ENCODE peak calls at places on chromosomes 16 and 17, in seven cellular contexts. W is osteoblast, O is AG04450, Z is aorta, V is left ventricle myocardium inferior, X is right atrium auricular region, N is ascending aorta. D is an unnamed sample.

GRCh38 chr16:89938636-89938885 is 10.0 kb upstream of the DEF8 start:
- DNase-seq in W (peak), O (no peak), Z (no peak), V (no peak), X (no peak), N (no peak), D (no peak)

GRCh38 chr17:53607475-53607874 is 215.3 kb upstream of the KIF2B start:
- DNase-seq in W (no peak), O (no peak), Z (no peak), V (no peak), X (no peak), N (no peak), D (no peak)

GRCh38 chr16:31664683-31665482 is 137.2 kb downstream of the AHSP start:
- DNase-seq in W (no peak), O (no peak), Z (no peak), V (no peak), X (no peak), N (no peak), D (no peak)

GRCh38 chr17:42809250-42809649 is 10.6 kb downstream of the CNTD1 start:
- DNase-seq in W (peak), O (peak), Z (no peak), V (no peak), X (no peak), N (no peak), D (peak)

GRCh38 chr17:75487351-75488070 is 27.8 kb downstream of the CASKIN2 start:
- DNase-seq in W (peak), O (no peak), Z (no peak), V (no peak), X (no peak), N (no peak), D (peak)

GRCh38 chr16:12097523-12098428 is 121.2 kb downstream of the SNX29 start:
- DNase-seq in W (no peak), O (peak), Z (peak), V (peak), X (peak), N (no peak), D (no peak)

GRCh38 chr16:22664132-22664531 is 149.8 kb upstream of the HS3ST2 start:
- DNase-seq in W (no peak), O (no peak), Z (no peak), V (no peak), X (peak), N (no peak), D (no peak)

GRCh38 chr17:15112881-15113617 is 152.1 kb downstream of the PMP22 start:
- DNase-seq in W (peak), O (no peak), Z (no peak), V (no peak), X (no peak), N (no peak), D (no peak)

GRCh38 chr17:79852748-79853147 is 13.5 kb upstream of the CBX4 start:
- DNase-seq in W (peak), O (no peak), Z (no peak), V (no peak), X (no peak), N (no peak), D (no peak)

GRCh38 chr16:23258919-23259237 is 43.2 kb upstream of the SCNN1B start:
- DNase-seq in W (no peak), O (no peak), Z (no peak), V (no peak), X (no peak), N (no peak), D (no peak)

DNA sequence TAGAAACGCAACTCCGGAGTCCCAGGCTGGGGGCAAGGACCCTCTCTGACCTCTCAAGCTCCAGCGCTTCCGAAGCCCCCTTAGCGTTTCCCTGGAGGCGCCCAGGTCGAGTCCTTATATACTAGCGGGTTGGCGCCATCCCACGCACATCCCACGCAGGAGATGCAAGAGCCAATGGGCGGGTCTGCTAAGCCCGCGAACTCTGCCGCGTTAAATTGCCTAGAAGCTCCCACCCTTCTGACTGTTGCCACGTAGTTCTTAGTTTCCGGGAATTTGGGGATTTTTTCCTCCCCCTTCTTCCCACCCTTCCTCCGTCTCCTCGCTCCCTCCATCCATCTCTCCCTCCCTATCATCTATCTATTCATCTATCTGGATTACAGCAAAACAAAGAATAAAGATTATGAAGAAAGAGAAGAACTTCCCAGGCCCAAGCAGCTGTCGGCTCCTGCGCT is at the start of gene SLFN11:
- DNase-seq in W (peak), O (peak), Z (peak), V (peak), X (peak), N (peak), D (peak)
- H3K4me3 ChIP-seq in W (peak), O (peak), Z (peak), V (peak), X (peak), N (peak), D (peak)

GRCh38 chr17:57595426-57595825 is 149.7 kb downstream of the CCDC182 start:
- DNase-seq in W (no peak), O (no peak), Z (no peak), V (no peak), X (no peak), N (no peak), D (peak)
- H3K27ac ChIP-seq in W (no peak), O (no peak), Z (no peak), V (no peak), X (no peak), N (no peak), D (no peak)

GRCh38 chr17:81121841-81122733 is 43.2 kb upstream of the PVALEF start:
- DNase-seq in W (no peak), O (no peak), Z (no peak), V (no peak), X (no peak), N (no peak), D (no peak)

GRCh38 chr17:81118308-81119221 is 46.7 kb upstream of the PVALEF start:
- DNase-seq in W (no peak), O (no peak), Z (no peak), V (no peak), X (no peak), N (no peak), D (no peak)

GRCh38 chr17:81120695-81121621 is 44.3 kb upstream of the PVALEF start:
- DNase-seq in W (no peak), O (no peak), Z (no peak), V (no peak), X (no peak), N (no peak), D (no peak)

GRCh38 chr17:81119223-81120148 is 45.8 kb upstream of the PVALEF start:
- DNase-seq in W (peak), O (peak), Z (peak), V (peak), X (peak), N (peak), D (peak)

GRCh38 chr17:81120149-81120484 is 45.2 kb upstream of the PVALEF start:
- DNase-seq in W (no peak), O (no peak), Z (no peak), V (no peak), X (no peak), N (no peak), D (no peak)
- H3K4me3 ChIP-seq in W (peak), O (no peak), Z (no peak), V (peak), X (no peak), N (no peak), D (no peak)

GRCh38 chr16:48271728-48272127 is 24.4 kb upstream of the ABCC11 start:
- DNase-seq in W (no peak), O (no peak), Z (no peak), V (no peak), X (no peak), N (no peak), D (no peak)
- H3K27ac ChIP-seq in W (peak), O (no peak), Z (no peak), V (peak), X (peak), N (peak), D (no peak)

GRCh38 chr16:3012828-3013420 is at the start of gene CLDN9:
- DNase-seq in W (peak), O (no peak), Z (no peak), V (no peak), X (no peak), N (no peak), D (no peak)
- H3K4me3 ChIP-seq in W (no peak), O (no peak), Z (no peak), V (no peak), X (no peak), N (no peak), D (no peak)

GRCh38 chr16:66872524-66872923 is 7.8 kb upstream of the PDP2 start:
- DNase-seq in W (no peak), O (no peak), Z (no peak), V (no peak), X (no peak), N (no peak), D (no peak)
- H3K27ac ChIP-seq in W (peak), O (peak), Z (no peak), V (peak), X (no peak), N (peak), D (peak)

GRCh38 chr17:59815965-59816364 is 76.8 kb downstream of the TUBD1 start:
- DNase-seq in W (no peak), O (no peak), Z (no peak), V (no peak), X (no peak), N (no peak), D (no peak)
- H3K4me3 ChIP-seq in W (no peak), O (no peak), Z (no peak), V (no peak), X (no peak), N (no peak), D (no peak)

DNA sequence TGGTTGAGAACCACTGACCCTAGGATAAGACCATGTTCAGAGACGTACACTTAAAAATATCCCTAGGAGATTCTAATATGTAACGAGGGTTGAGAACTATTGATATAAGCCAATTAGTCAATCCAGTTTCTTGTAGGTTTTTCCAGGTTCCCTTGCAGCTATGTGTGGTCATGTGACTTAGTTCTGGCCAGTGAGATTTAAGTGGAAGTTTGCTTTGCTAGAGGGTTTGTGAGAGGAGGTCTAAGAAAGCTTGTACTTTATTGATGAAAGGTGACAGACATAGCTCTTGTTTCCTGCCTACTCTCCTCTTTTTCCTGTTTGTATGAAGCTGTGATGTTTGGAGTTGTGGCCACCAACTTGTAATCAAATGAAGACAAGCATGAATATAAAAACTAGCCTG is 110.1 kb upstream of the SIAH1 start:
- DNase-seq in W (no peak), O (no peak), Z (no peak), V (no peak), X (no peak), N (no peak), D (no peak)
- H3K27ac ChIP-seq in W (no peak), O (no peak), Z (no peak), V (no peak), X (no peak), N (no peak), D (no peak)

GRCh38 chr17:48619821-48620496 is 4.9 kb upstream of the HOXB8 start:
- DNase-seq in W (no peak), O (no peak), Z (no peak), V (no peak), X (no peak), N (no peak), D (no peak)
- H3K4me3 ChIP-seq in W (no peak), O (no peak), Z (no peak), V (no peak), X (no peak), N (no peak), D (no peak)